ENCODE peak calls at places on chromosomes 7 and 10, in seven cellular contexts. Z is mesenchymal stem cell; I is right lobe of liver; B is aorta; H is HepG2; M is PC-3; X is CD4-positive, CD25-positive, alpha-beta regulatory T cell. Y is an unnamed sample.

GRCh38 chr10:61905837-61906236 is 4.3 kb downstream of the ARID5B start:
- DNase-seq in Z (no peak), I (no peak), B (no peak), H (no peak), M (no peak), X (no peak), Y (no peak)

GRCh38 chr10:105986896-105987638 is 1177.4 kb downstream of the SORCS1 start:
- DNase-seq in Z (no peak), I (no peak), B (no peak), H (no peak), M (no peak), X (no peak), Y (no peak)

GRCh38 chr10:90718185-90718584 is 139.7 kb downstream of the HTR7 start:
- DNase-seq in Z (no peak), I (no peak), B (no peak), H (no peak), M (peak; percentile 25), X (no peak), Y (no peak)

GRCh38 chr7:99267530-99268360 is 4.9 kb upstream of the MYH16 start:
- DNase-seq in Z (peak; percentile 77), I (no peak), B (peak; percentile 85), H (peak; percentile 85), M (peak; percentile 92), X (no peak), Y (no peak)

GRCh38 chr10:108598831-108599230 is 1324.5 kb downstream of the XPNPEP1 start:
- DNase-seq in Z (no peak), I (no peak), B (no peak), H (peak; percentile 23), M (peak; percentile 84), X (no peak), Y (no peak)

GRCh38 chr10:102300289-102300843 is 55.0 kb downstream of the GBF1 start:
- DNase-seq in Z (peak; percentile 88), I (no peak), B (no peak), H (peak; percentile 8), M (peak; percentile 18), X (no peak), Y (no peak)

GRCh38 chr7:116706668-116707126 is 34.7 kb downstream of the MET start:
- DNase-seq in Z (peak; percentile 12), I (no peak), B (no peak), H (no peak), M (peak; percentile 85), X (no peak), Y (no peak)

GRCh38 chr7:103551006-103551405 is 105.0 kb upstream of the SLC26A5 start:
- DNase-seq in Z (no peak), I (no peak), B (no peak), H (no peak), M (no peak), X (no peak), Y (no peak)

GRCh38 chr10:110803830-110804338 is 67.8 kb upstream of the PDCD4 start:
- DNase-seq in Z (peak; percentile 63), I (no peak), B (no peak), H (peak; percentile 45), M (peak; percentile 48), X (peak; percentile 28), Y (no peak)

GRCh38 chr10:122115874-122116273 is 126.9 kb downstream of the TACC2 start:
- DNase-seq in Z (peak; percentile 49), I (no peak), B (no peak), H (no peak), M (no peak), X (no peak), Y (no peak)

GRCh38 chr10:43230909-43231522 is 35.8 kb downstream of the RASGEF1A start:
- DNase-seq in Z (no peak), I (peak; percentile 23), B (peak; percentile 60), H (no peak), M (no peak), X (no peak), Y (peak; percentile 71)

GRCh38 chr7:70143089-70144044 is 545.1 kb downstream of the AUTS2 start:
- DNase-seq in Z (peak; percentile 1), I (no peak), B (no peak), H (no peak), M (no peak), X (no peak), Y (no peak)

GRCh38 chr10:29615195-29615594 is 19.6 kb downstream of the SVIL start:
- DNase-seq in Z (no peak), I (no peak), B (no peak), H (no peak), M (no peak), X (no peak), Y (no peak)

GRCh38 chr10:84063440-84063839 is 75.9 kb upstream of the GHITM start:
- DNase-seq in Z (no peak), I (no peak), B (no peak), H (no peak), M (no peak), X (no peak), Y (no peak)

GRCh38 chr7:122303971-122304603 is 463 bp downstream of the FEZF1 start:
- DNase-seq in Z (no peak), I (peak; percentile 81), B (peak; percentile 70), H (no peak), M (no peak), X (no peak), Y (no peak)

GRCh38 chr10:102738692-102739121 is 5.0 kb upstream of the WBP1L start:
- DNase-seq in Z (no peak), I (no peak), B (no peak), H (no peak), M (no peak), X (no peak), Y (no peak)

GRCh38 chr7:92631067-92631829 is 41.1 kb upstream of the FAM133B start:
- DNase-seq in Z (no peak), I (no peak), B (no peak), H (no peak), M (no peak), X (no peak), Y (no peak)

GRCh38 chr10:9331583-9332008 is 1277.1 kb downstream of the GATA3 start:
- DNase-seq in Z (peak; percentile 58), I (no peak), B (no peak), H (peak; percentile 21), M (peak; percentile 32), X (peak; percentile 62), Y (no peak)

GRCh38 chr10:7301039-7301768 is 109.6 kb downstream of the SFMBT2 start:
- DNase-seq in Z (no peak), I (no peak), B (no peak), H (no peak), M (peak; percentile 11), X (no peak), Y (no peak)

GRCh38 chr7:973312-973711 is 2.0 kb downstream of the COX19 start:
- DNase-seq in Z (no peak), I (no peak), B (no peak), H (no peak), M (no peak), X (no peak), Y (no peak)
- H3K4me3 ChIP-seq in Z (no peak overlapping the region), I (no peak overlapping the region), B (no peak overlapping the region), H (peak overlapping the region; percentile 35), M (no peak overlapping the region), X (no peak overlapping the region), Y (peak overlapping the region; percentile 27)

GRCh38 chr10:17349717-17350116 is 104.7 kb downstream of the ST8SIA6 start:
- DNase-seq in Z (no peak), I (no peak), B (no peak), H (no peak), M (peak; percentile 72), X (no peak), Y (no peak)

GRCh38 chr10:17348111-17349008 is 106.0 kb downstream of the ST8SIA6 start:
- DNase-seq in Z (no peak), I (no peak), B (peak; percentile 90), H (no peak), M (peak; percentile 86), X (no peak), Y (peak; percentile 84)

GRCh38 chr10:17351506-17351905 is 102.9 kb downstream of the ST8SIA6 start:
- DNase-seq in Z (no peak), I (no peak), B (no peak), H (no peak), M (no peak), X (no peak), Y (no peak)

GRCh38 chr10:17352583-17352982 is 101.8 kb downstream of the ST8SIA6 start:
- DNase-seq in Z (no peak), I (no peak), B (no peak), H (no peak), M (no peak), X (no peak), Y (no peak)

DNA sequence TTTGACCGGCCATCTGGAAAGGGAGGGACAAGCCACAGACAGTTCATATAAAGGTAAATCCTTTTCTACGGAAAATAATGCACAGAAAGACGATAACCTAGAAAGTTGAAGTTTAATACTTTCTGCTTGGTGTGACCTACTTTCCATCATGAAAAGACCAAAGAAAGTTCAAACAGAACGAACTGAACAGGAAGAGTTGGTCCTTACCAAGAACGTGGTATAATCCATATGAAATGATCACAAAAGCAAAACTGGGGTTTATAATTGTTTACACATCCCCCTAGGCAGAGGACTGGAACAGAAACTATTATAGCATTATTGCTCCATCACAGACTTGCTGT is 105.4 kb downstream of the ST8SIA6 start:
- DNase-seq in Z (no peak), I (no peak), B (no peak), H (no peak), M (no peak), X (no peak), Y (no peak)
- H3K4me3 ChIP-seq in Z (peak overlapping the region; percentile 70), I (no peak overlapping the region), B (no peak overlapping the region), H (no peak overlapping the region), M (peak overlapping the region; percentile 40), X (no peak overlapping the region), Y (peak overlapping the region; percentile 50)

GRCh38 chr7:16660702-16661464 is 14.9 kb downstream of the BZW2 start:
- DNase-seq in Z (peak; percentile 67), I (no peak), B (no peak), H (peak; percentile 82), M (peak; percentile 70), X (no peak), Y (no peak)
- H3K4me3 ChIP-seq in Z (peak overlapping the region; percentile 36), I (no peak overlapping the region), B (no peak overlapping the region), H (no peak overlapping the region), M (no peak overlapping the region), X (no peak overlapping the region), Y (no peak overlapping the region)

DNA sequence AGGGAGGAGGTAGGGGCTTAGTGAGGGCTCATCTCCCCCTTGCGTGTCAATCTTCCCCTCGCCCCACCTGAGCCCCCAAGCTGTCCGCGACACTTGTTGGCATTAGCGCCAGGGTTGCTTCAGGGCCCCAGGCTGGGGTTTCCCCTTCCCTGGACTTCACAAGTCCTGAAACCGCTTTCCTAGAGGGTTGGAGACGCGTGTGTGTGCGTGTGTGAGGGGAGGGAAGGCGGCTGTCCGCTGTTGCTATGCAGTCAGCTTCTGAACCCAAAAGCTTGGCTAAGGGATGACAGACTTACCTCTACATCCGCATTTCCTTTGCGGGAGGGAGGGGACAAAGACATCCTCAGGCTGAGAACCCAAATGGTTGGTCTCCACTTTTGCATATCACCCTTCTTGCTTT is 803 bp downstream of the GOLGA7B start:
- DNase-seq in Z (no peak), I (no peak), B (no peak), H (no peak), M (no peak), X (peak; percentile 31), Y (no peak)
- H3K4me3 ChIP-seq in Z (no peak overlapping the region), I (no peak overlapping the region), B (no peak overlapping the region), H (no peak overlapping the region), M (no peak overlapping the region), X (peak overlapping the region; percentile 85), Y (peak overlapping the region; percentile 68)

GRCh38 chr10:129963831-129964501 is at the start of gene EBF3:
- DNase-seq in Z (peak; percentile 78), I (no peak), B (peak; percentile 94), H (no peak), M (peak; percentile 9), X (peak; percentile 49), Y (peak; percentile 88)
- H3K4me3 ChIP-seq in Z (peak within 1 kb of the TSS; percentile 87), I (peak within 1 kb of the TSS; percentile 39), B (peak within 1 kb of the TSS; percentile 55), H (peak within 1 kb of the TSS; percentile 33), M (peak within 1 kb of the TSS; percentile 62), X (no peak within 1 kb of the TSS), Y (peak within 1 kb of the TSS; percentile 88)

GRCh38 chr7:6502886-6503285 is 48.4 kb downstream of the GRID2IP start:
- DNase-seq in Z (no peak), I (no peak), B (no peak), H (no peak), M (no peak), X (no peak), Y (no peak)
- H3K4me3 ChIP-seq in Z (no peak overlapping the region), I (peak overlapping the region; percentile 62), B (no peak overlapping the region), H (no peak overlapping the region), M (peak overlapping the region; percentile 75), X (no peak overlapping the region), Y (peak overlapping the region; percentile 81)